ENCODE peak calls at places on chromosomes 11 and 22, in five cellular contexts. One of them, this sample, is unnamed. For H3K36me3 and H3K27me3, the result is how much of the 10 kb centered on the place peaks cover.

GRCh38 chr22:37187552-37187890 is 526 bp downstream of the C1QTNF6 start:
- DNase-seq in SK-N-SH: peak
- DNase-seq in upper lobe of right lung: no peak
- DNase-seq in mesenchymal stem cell: peak
- DNase-seq in transverse colon: peak
- DNase-seq in this sample: no peak

GRCh38 chr11:117281159-117281558 is 10.0 kb upstream of the BACE1-AS start:
- DNase-seq in SK-N-SH: no peak
- DNase-seq in transverse colon: no peak
- DNase-seq in mesenchymal stem cell: peak
- DNase-seq in upper lobe of right lung: no peak
- DNase-seq in this sample: no peak

GRCh38 chr11:70067591-70068341 is 10.4 kb upstream of the ANO1 start:
- DNase-seq in transverse colon: no peak
- DNase-seq in upper lobe of right lung: no peak
- DNase-seq in mesenchymal stem cell: no peak
- DNase-seq in SK-N-SH: peak
- DNase-seq in this sample: peak

GRCh38 chr11:128522943-128523518 is 64.3 kb downstream of the ETS1 start:
- DNase-seq in transverse colon: no peak
- DNase-seq in SK-N-SH: no peak
- DNase-seq in upper lobe of right lung: no peak
- DNase-seq in mesenchymal stem cell: peak
- DNase-seq in this sample: no peak

GRCh38 chr11:126494831-126495230 is 139.3 kb downstream of the ST3GAL4 start:
- DNase-seq in SK-N-SH: no peak
- DNase-seq in upper lobe of right lung: peak
- DNase-seq in mesenchymal stem cell: no peak
- DNase-seq in transverse colon: no peak
- DNase-seq in this sample: no peak

GRCh38 chr11:21628641-21629040 is 564.2 kb upstream of the ANO5 start:
- DNase-seq in transverse colon: no peak
- DNase-seq in SK-N-SH: no peak
- DNase-seq in upper lobe of right lung: no peak
- DNase-seq in mesenchymal stem cell: no peak
- DNase-seq in this sample: no peak

GRCh38 chr11:131579932-131580387 is 209.5 kb downstream of the NTM start:
- DNase-seq in mesenchymal stem cell: peak
- DNase-seq in transverse colon: no peak
- DNase-seq in SK-N-SH: peak
- DNase-seq in upper lobe of right lung: no peak
- DNase-seq in this sample: peak

GRCh38 chr11:43923327-43924111 is 18.9 kb upstream of the C11orf96 start:
- DNase-seq in upper lobe of right lung: no peak
- DNase-seq in transverse colon: no peak
- DNase-seq in mesenchymal stem cell: peak
- DNase-seq in SK-N-SH: peak
- DNase-seq in this sample: peak

GRCh38 chr11:1116104-1116503 is 41.4 kb downstream of the MUC2 start:
- DNase-seq in upper lobe of right lung: peak
- DNase-seq in mesenchymal stem cell: no peak
- DNase-seq in transverse colon: no peak
- DNase-seq in SK-N-SH: no peak
- DNase-seq in this sample: peak

GRCh38 chr22:26174280-26174679 is 5.0 kb downstream of the SEZ6L start:
- DNase-seq in upper lobe of right lung: no peak
- DNase-seq in SK-N-SH: peak
- DNase-seq in mesenchymal stem cell: no peak
- DNase-seq in transverse colon: no peak
- DNase-seq in this sample: peak

GRCh38 chr11:9716275-9717039 is 52.6 kb downstream of the SWAP70 start:
- DNase-seq in transverse colon: no peak
- DNase-seq in SK-N-SH: no peak
- DNase-seq in mesenchymal stem cell: peak
- DNase-seq in upper lobe of right lung: no peak
- DNase-seq in this sample: no peak

GRCh38 chr11:122755941-122756340 is 82.4 kb upstream of the CRTAM start:
- DNase-seq in upper lobe of right lung: no peak
- DNase-seq in mesenchymal stem cell: no peak
- DNase-seq in transverse colon: no peak
- DNase-seq in SK-N-SH: no peak
- DNase-seq in this sample: no peak

GRCh38 chr22:34966980-34967379 is 99.0 kb upstream of the ISX start:
- DNase-seq in SK-N-SH: no peak
- DNase-seq in mesenchymal stem cell: no peak
- DNase-seq in upper lobe of right lung: no peak
- DNase-seq in transverse colon: no peak
- DNase-seq in this sample: no peak

GRCh38 chr11:78420255-78420764 is 2.7 kb upstream of the GAB2 start:
- DNase-seq in upper lobe of right lung: peak
- DNase-seq in SK-N-SH: peak
- DNase-seq in transverse colon: peak
- DNase-seq in mesenchymal stem cell: peak
- DNase-seq in this sample: peak

GRCh38 chr11:2293396-2294339 is 8.1 kb downstream of the C11orf21 start:
- DNase-seq in mesenchymal stem cell: no peak
- DNase-seq in upper lobe of right lung: peak
- DNase-seq in SK-N-SH: no peak
- DNase-seq in transverse colon: peak
- DNase-seq in this sample: peak

GRCh38 chr11:83282084-83282716 is 4.0 kb downstream of the CCDC90B start:
- DNase-seq in upper lobe of right lung: no peak
- DNase-seq in transverse colon: no peak
- DNase-seq in SK-N-SH: no peak
- DNase-seq in mesenchymal stem cell: no peak
- DNase-seq in this sample: no peak

GRCh38 chr11:5691963-5692358 is 2.4 kb downstream of the TRIM22 start:
- DNase-seq in transverse colon: no peak
- DNase-seq in upper lobe of right lung: no peak
- DNase-seq in SK-N-SH: no peak
- DNase-seq in mesenchymal stem cell: no peak
- DNase-seq in this sample: no peak

GRCh38 chr11:37695283-37695682 is 1097.2 kb upstream of the RAG2 start:
- DNase-seq in mesenchymal stem cell: no peak
- DNase-seq in transverse colon: no peak
- DNase-seq in upper lobe of right lung: no peak
- DNase-seq in SK-N-SH: no peak
- DNase-seq in this sample: no peak

GRCh38 chr11:72576661-72577060 is 97.6 kb downstream of the PDE2A start:
- DNase-seq in transverse colon: peak
- DNase-seq in SK-N-SH: no peak
- DNase-seq in upper lobe of right lung: peak
- DNase-seq in mesenchymal stem cell: no peak
- DNase-seq in this sample: no peak

GRCh38 chr11:28347351-28347750 is 239.2 kb downstream of the METTL15 start:
- DNase-seq in upper lobe of right lung: no peak
- DNase-seq in transverse colon: no peak
- DNase-seq in mesenchymal stem cell: no peak
- DNase-seq in SK-N-SH: no peak
- DNase-seq in this sample: no peak

GRCh38 chr11:28223577-28223976 is 115.4 kb downstream of the METTL15 start:
- DNase-seq in upper lobe of right lung: no peak
- DNase-seq in transverse colon: no peak
- DNase-seq in mesenchymal stem cell: no peak
- DNase-seq in SK-N-SH: no peak
- DNase-seq in this sample: no peak

GRCh38 chr22:26903030-26903856 is 245.9 kb downstream of the MIAT start:
- DNase-seq in SK-N-SH: no peak
- DNase-seq in transverse colon: peak
- DNase-seq in mesenchymal stem cell: no peak
- DNase-seq in upper lobe of right lung: no peak
- DNase-seq in this sample: peak

GRCh38 chr22:36332623-36333331 is 55.0 kb downstream of the MYH9 start:
- DNase-seq in upper lobe of right lung: no peak
- DNase-seq in transverse colon: peak
- DNase-seq in mesenchymal stem cell: peak
- DNase-seq in SK-N-SH: no peak
- DNase-seq in this sample: peak

GRCh38 chr22:37701121-37701786 is 4.4 kb downstream of the TRIOBP start:
- DNase-seq in SK-N-SH: no peak
- DNase-seq in upper lobe of right lung: no peak
- DNase-seq in transverse colon: no peak
- DNase-seq in mesenchymal stem cell: no peak
- DNase-seq in this sample: no peak

GRCh38 chr11:27837895-27838563 is 137.8 kb upstream of the BDNF start:
- DNase-seq in mesenchymal stem cell: no peak
- DNase-seq in transverse colon: no peak
- DNase-seq in SK-N-SH: no peak
- DNase-seq in upper lobe of right lung: no peak
- DNase-seq in this sample: no peak

GRCh38 chr11:61666684-61667297 is 13.4 kb upstream of the DAGLA start:
- DNase-seq in transverse colon: no peak
- DNase-seq in mesenchymal stem cell: no peak
- DNase-seq in SK-N-SH: no peak
- DNase-seq in upper lobe of right lung: no peak
- DNase-seq in this sample: peak

GRCh38 chr11:14435717-14436116 is 63.9 kb downstream of the COPB1 start:
- DNase-seq in mesenchymal stem cell: peak
- DNase-seq in transverse colon: no peak
- DNase-seq in upper lobe of right lung: no peak
- DNase-seq in SK-N-SH: no peak
- DNase-seq in this sample: no peak

GRCh38 chr11:118007040-118007439 is 20.8 kb downstream of the IL10RA start:
- DNase-seq in SK-N-SH: no peak
- DNase-seq in upper lobe of right lung: no peak
- DNase-seq in mesenchymal stem cell: no peak
- DNase-seq in transverse colon: no peak
- DNase-seq in this sample: peak

GRCh38 chr11:17395554-17395961 is 7.1 kb upstream of the KCNJ11 start:
- DNase-seq in upper lobe of right lung: no peak
- DNase-seq in mesenchymal stem cell: no peak
- DNase-seq in SK-N-SH: peak
- DNase-seq in transverse colon: no peak
- DNase-seq in this sample: no peak

GRCh38 chr11:17395978-17396377 is 7.5 kb upstream of the KCNJ11 start:
- DNase-seq in mesenchymal stem cell: no peak
- DNase-seq in SK-N-SH: peak
- DNase-seq in transverse colon: no peak
- DNase-seq in upper lobe of right lung: no peak
- DNase-seq in this sample: peak

GRCh38 chr11:17399236-17399635 is 10.8 kb upstream of the KCNJ11 start:
- DNase-seq in mesenchymal stem cell: no peak
- DNase-seq in SK-N-SH: no peak
- DNase-seq in transverse colon: no peak
- DNase-seq in upper lobe of right lung: no peak
- DNase-seq in this sample: peak

GRCh38 chr11:17396598-17397310 is 8.3 kb upstream of the KCNJ11 start:
- DNase-seq in upper lobe of right lung: no peak
- DNase-seq in transverse colon: no peak
- DNase-seq in SK-N-SH: peak
- DNase-seq in mesenchymal stem cell: no peak
- DNase-seq in this sample: peak

DNA sequence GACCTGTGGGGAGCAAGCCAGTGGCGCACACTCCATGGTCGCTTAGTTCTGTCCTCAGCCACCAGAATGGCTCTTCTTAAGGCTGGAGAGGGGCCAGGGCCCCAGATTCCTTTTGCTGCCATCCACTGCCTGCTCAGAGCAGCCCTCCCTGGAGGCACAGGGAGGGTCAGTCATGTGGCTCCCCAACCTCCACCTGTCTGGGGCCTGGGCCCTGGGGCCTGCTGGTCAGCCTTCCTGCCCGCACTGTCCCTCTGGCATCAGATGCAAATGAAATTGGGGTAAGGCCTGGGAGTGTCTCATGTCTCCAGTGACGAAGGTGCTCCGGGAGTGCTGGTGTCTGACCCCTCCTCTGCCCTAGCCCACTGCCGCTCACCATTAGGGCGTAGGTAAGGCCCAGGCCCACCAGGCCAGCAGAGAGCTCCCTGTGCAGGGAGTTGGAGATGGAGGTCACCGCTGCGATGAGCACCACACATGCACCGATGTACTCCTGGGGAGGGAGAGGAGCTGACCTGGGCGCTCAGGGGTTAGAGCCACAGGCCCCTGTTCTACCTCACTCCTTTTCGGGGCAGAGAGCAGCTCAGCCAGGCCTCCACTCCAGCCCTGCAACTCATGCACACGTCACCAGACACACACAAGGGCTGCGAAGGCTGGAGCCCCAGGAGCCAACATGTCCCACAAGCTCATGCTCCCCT is 9.0 kb upstream of the KCNJ11 start:
- DNase-seq in SK-N-SH: peak
- DNase-seq in upper lobe of right lung: no peak
- DNase-seq in transverse colon: no peak
- DNase-seq in mesenchymal stem cell: no peak
- DNase-seq in this sample: no peak
- H3K36me3 ChIP-seq in SK-N-SH: under half
- H3K36me3 ChIP-seq in upper lobe of right lung: under half
- H3K36me3 ChIP-seq in transverse colon: under half
- H3K36me3 ChIP-seq in mesenchymal stem cell: under half
- H3K36me3 ChIP-seq in this sample: under half

GRCh38 chr11:19337779-19338178 is 97.0 kb upstream of the E2F8 start:
- DNase-seq in transverse colon: no peak
- DNase-seq in upper lobe of right lung: no peak
- DNase-seq in mesenchymal stem cell: no peak
- DNase-seq in SK-N-SH: no peak
- DNase-seq in this sample: no peak
- H3K27me3 ChIP-seq in transverse colon: under half
- H3K27me3 ChIP-seq in upper lobe of right lung: under half
- H3K27me3 ChIP-seq in mesenchymal stem cell: half or more
- H3K27me3 ChIP-seq in SK-N-SH: under half
- H3K27me3 ChIP-seq in this sample: under half

DNA sequence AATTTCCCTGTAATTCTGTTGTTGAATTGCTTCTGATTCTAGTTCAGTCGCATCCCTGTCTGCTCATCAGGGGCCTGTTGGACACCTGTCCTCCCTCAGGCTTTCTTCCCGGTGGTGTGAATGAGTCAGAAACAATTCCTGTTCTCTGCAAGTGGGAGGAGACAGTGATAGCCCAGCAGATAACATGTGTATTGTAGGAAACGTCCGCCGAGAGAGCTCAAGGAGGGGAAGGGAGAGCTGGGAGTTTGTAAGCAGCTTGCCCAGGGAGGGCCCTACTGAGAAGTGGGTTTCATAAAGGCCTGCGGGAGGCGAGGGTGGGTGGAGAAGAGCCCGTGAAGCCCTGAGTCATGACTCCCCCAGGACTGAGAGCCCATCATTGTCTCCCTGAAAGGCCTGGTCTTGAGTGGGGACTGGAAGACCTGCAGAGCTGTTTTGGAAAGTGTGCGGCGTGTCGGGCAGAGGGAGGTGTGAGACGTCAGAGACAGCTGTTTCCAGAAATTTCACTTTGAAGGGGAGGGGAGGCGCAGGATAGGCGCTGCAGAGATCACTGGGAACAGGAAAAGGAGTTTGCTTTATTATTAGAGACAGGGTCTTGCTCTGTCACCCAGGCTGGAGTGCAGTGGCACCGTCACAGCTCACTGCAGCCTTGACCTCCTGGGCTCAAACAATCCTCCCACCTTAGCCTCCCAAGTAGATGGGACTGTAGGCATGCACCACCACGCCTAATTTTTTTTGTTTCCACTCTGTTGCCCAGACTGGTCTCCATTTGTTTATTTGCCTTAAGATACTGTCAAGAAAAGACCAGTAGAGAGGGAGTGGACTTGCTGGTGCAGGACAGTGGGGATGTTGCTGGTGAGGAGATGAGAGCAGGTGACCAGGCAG is 35.3 kb downstream of the NADSYN1 start:
- DNase-seq in SK-N-SH: peak
- DNase-seq in transverse colon: no peak
- DNase-seq in upper lobe of right lung: no peak
- DNase-seq in mesenchymal stem cell: peak
- DNase-seq in this sample: peak
- H3K36me3 ChIP-seq in SK-N-SH: under half
- H3K36me3 ChIP-seq in transverse colon: under half
- H3K36me3 ChIP-seq in upper lobe of right lung: half or more
- H3K36me3 ChIP-seq in mesenchymal stem cell: half or more
- H3K36me3 ChIP-seq in this sample: under half

GRCh38 chr22:22667966-22668880 is 23.8 kb downstream of the GGTLC2 start:
- DNase-seq in transverse colon: no peak
- DNase-seq in mesenchymal stem cell: no peak
- DNase-seq in upper lobe of right lung: no peak
- DNase-seq in SK-N-SH: no peak
- DNase-seq in this sample: no peak
- H3K27me3 ChIP-seq in transverse colon: under half
- H3K27me3 ChIP-seq in mesenchymal stem cell: half or more
- H3K27me3 ChIP-seq in upper lobe of right lung: under half
- H3K27me3 ChIP-seq in SK-N-SH: under half
- H3K27me3 ChIP-seq in this sample: under half